ENCODE peak calls at places on chromosomes 12 and 14, in ten cellular contexts. G, D, K, M, T, X, S, N, V and I are unnamed samples.

GRCh38 chr12:120700863-120701262 is 9.4 kb upstream of the UNC119B start:
- DNase-seq in S (no peak), T (no peak), D (no peak), X (no peak), K (no peak), N (no peak), G (no peak), M (no peak), V (no peak), I (no peak)

GRCh38 chr12:53766881-53767280 is 15.1 kb upstream of the CISTR start:
- DNase-seq in T (no peak), N (no peak), X (peak; percentile 70), G (peak; percentile 46), S (no peak), K (no peak), D (no peak), V (no peak), M (no peak), I (no peak)

GRCh38 chr12:48007206-48007605 is 2.9 kb upstream of the COL2A1 start:
- DNase-seq in K (no peak), S (no peak), N (no peak), M (no peak), G (no peak), T (no peak), V (no peak), X (no peak), D (no peak), I (no peak)

GRCh38 chr12:119940881-119941280 is 48.2 kb upstream of the BICDL1 start:
- DNase-seq in D (no peak), N (peak; percentile 80), T (peak; percentile 92), G (peak; percentile 68), K (no peak), X (peak; percentile 65), M (peak; percentile 96), V (no peak), S (no peak), I (no peak)

GRCh38 chr12:53268637-53269562 is 801 bp downstream of the ESPL1 start:
- DNase-seq in T (no peak), K (no peak), S (no peak), N (no peak), D (no peak), X (peak; percentile 43), V (no peak), G (no peak), M (no peak), I (no peak)

GRCh38 chr12:49801141-49802063 is 26.8 kb downstream of the NCKAP5L start:
- DNase-seq in D (no peak), T (no peak), V (no peak), N (no peak), X (no peak), S (no peak), K (no peak), M (no peak), G (no peak), I (no peak)

GRCh38 chr14:104073764-104074163 is 11.7 kb upstream of the ASPG start:
- DNase-seq in G (no peak), D (no peak), X (no peak), V (no peak), K (no peak), T (no peak), S (no peak), M (no peak), N (no peak), I (no peak)

GRCh38 chr12:51009038-51009437 is 17.1 kb downstream of the SLC11A2 start:
- DNase-seq in X (no peak), T (no peak), M (no peak), G (no peak), V (no peak), D (no peak), N (no peak), K (peak; percentile 33), S (no peak), I (no peak)

GRCh38 chr14:92680781-92681650 is 67.4 kb downstream of the LGMN start:
- DNase-seq in V (peak; percentile 55), M (peak; percentile 77), K (peak; percentile 72), X (peak; percentile 78), S (peak; percentile 39), D (peak; percentile 85), T (peak; percentile 76), N (no peak), G (peak; percentile 71), I (peak; percentile 72)

GRCh38 chr12:12025799-12026386 is 44.8 kb upstream of the BCL2L14 start:
- DNase-seq in M (no peak), T (no peak), D (no peak), K (no peak), V (no peak), G (no peak), N (no peak), X (no peak), S (no peak), I (no peak)

GRCh38 chr12:48002773-48003218 is 1.5 kb downstream of the COL2A1 start:
- DNase-seq in K (no peak), G (peak; percentile 31), N (no peak), T (no peak), D (no peak), V (no peak), X (peak; percentile 48), S (no peak), M (no peak), I (no peak)

GRCh38 chr14:65329911-65330310 is 82.6 kb upstream of the FUT8 start:
- DNase-seq in K (no peak), X (no peak), M (no peak), D (no peak), V (no peak), N (no peak), T (no peak), S (no peak), G (no peak), I (no peak)

GRCh38 chr12:102484017-102484731 is 3.8 kb upstream of the IGF1 start:
- DNase-seq in N (peak; percentile 18), M (peak; percentile 71), D (peak; percentile 65), V (peak; percentile 40), K (peak; percentile 52), S (no peak), T (peak; percentile 55), X (peak; percentile 61), G (peak; percentile 41), I (peak; percentile 83)

GRCh38 chr14:55731881-55732498 is 152.0 kb downstream of the KTN1 start:
- DNase-seq in S (peak; percentile 42), X (peak; percentile 47), T (no peak), K (peak; percentile 22), G (peak; percentile 24), V (no peak), M (no peak), D (peak; percentile 48), N (no peak), I (peak; percentile 4)

GRCh38 chr12:128056299-128056885 is 210.6 kb upstream of the TMEM132C start:
- DNase-seq in N (no peak), G (no peak), M (no peak), D (no peak), V (no peak), K (no peak), X (no peak), S (no peak), T (no peak), I (no peak)

GRCh38 chr14:100556936-100557505 is 30.2 kb downstream of the BEGAIN start:
- DNase-seq in D (no peak), M (no peak), K (no peak), N (no peak), T (no peak), X (no peak), V (no peak), G (no peak), S (no peak), I (no peak)

GRCh38 chr12:93954160-93955112 is 193.9 kb upstream of the PLXNC1 start:
- DNase-seq in G (peak; percentile 19), N (no peak), S (no peak), M (no peak), K (no peak), V (no peak), X (peak; percentile 68), D (no peak), T (no peak), I (no peak)

GRCh38 chr14:50037240-50037639 is 79.1 kb downstream of the VCPKMT start:
- DNase-seq in V (no peak), K (no peak), G (no peak), X (no peak), T (no peak), D (no peak), M (no peak), S (no peak), N (no peak), I (no peak)

GRCh38 chr12:130752692-130753230 is 36.7 kb upstream of the RIMBP2 start:
- DNase-seq in D (no peak), N (no peak), G (no peak), T (no peak), M (no peak), V (no peak), S (no peak), K (no peak), X (no peak), I (no peak)

GRCh38 chr14:75647650-75648049 is 13.0 kb downstream of the ERG28 start:
- DNase-seq in G (peak; percentile 26), X (no peak), T (no peak), V (no peak), D (no peak), M (no peak), S (no peak), N (no peak), K (no peak), I (no peak)

GRCh38 chr12:56078931-56079728 is 835 bp upstream of the ERBB3 start:
- DNase-seq in S (peak; percentile 11), D (peak; percentile 87), X (peak; percentile 84), G (peak; percentile 74), N (peak; percentile 83), M (peak; percentile 93), V (no peak), K (peak; percentile 49), T (peak; percentile 92), I (peak; percentile 16)

GRCh38 chr12:49061157-49061650 is 610 bp upstream of the KMT2D start:
- DNase-seq in V (no peak), S (no peak), X (no peak), M (no peak), K (no peak), D (no peak), N (no peak), T (peak; percentile 51), G (no peak), I (no peak)

GRCh38 chr12:2606186-2606910 is 188.4 kb upstream of the FKBP4 start:
- DNase-seq in M (no peak), K (no peak), T (no peak), X (no peak), D (no peak), S (no peak), V (no peak), N (no peak), G (no peak), I (no peak)

GRCh38 chr12:128823216-128823915 is 392 bp downstream of the SLC15A4 start:
- DNase-seq in X (no peak), V (no peak), K (peak; percentile 30), D (peak; percentile 38), N (no peak), S (no peak), T (peak; percentile 40), G (no peak), M (peak; percentile 3), I (peak; percentile 26)

GRCh38 chr12:132549059-132549458 is 59.1 kb downstream of the FBRSL1 start:
- DNase-seq in G (no peak), K (no peak), V (no peak), T (no peak), S (no peak), N (no peak), X (no peak), D (no peak), M (no peak), I (no peak)

GRCh38 chr12:116628450-116628793 is 69.2 kb downstream of the MAP1LC3B2 start:
- DNase-seq in N (no peak), M (no peak), K (no peak), V (no peak), S (no peak), X (no peak), G (no peak), D (no peak), T (no peak), I (no peak)

GRCh38 chr12:87670448-87670847 is 358.8 kb downstream of the C12orf50 start:
- DNase-seq in S (no peak), T (no peak), N (no peak), D (no peak), M (no peak), G (no peak), V (no peak), K (no peak), X (no peak), I (no peak)

GRCh38 chr12:120231316-120232011 is 30.6 kb upstream of the RPLP0 start:
- DNase-seq in T (peak; percentile 94), D (peak; percentile 91), G (peak; percentile 97), N (peak; percentile 92), S (peak; percentile 48), K (peak; percentile 75), X (peak; percentile 99), M (peak; percentile 87), V (peak; percentile 52), I (no peak)